ENCODE peak calls at places on chromosomes 13 and 19, in four cellular contexts. One of them, this sample, is unnamed.
A peak's percentile ranks its signal among the peaks of the same experiment; 100 is the strongest.

GRCh38 chr19:39448271-39448670 is 2.9 kb downstream of the SUPT5H start:
- DNase-seq in neuronal stem cell: no peak
- DNase-seq in aorta: no peak
- DNase-seq in body of pancreas: no peak
- DNase-seq in this sample: peak; percentile 68

GRCh38 chr13:22278336-22278929 is 607.6 kb downstream of the FGF9 start:
- DNase-seq in neuronal stem cell: peak; percentile 8
- DNase-seq in aorta: no peak
- DNase-seq in body of pancreas: peak; percentile 77
- DNase-seq in this sample: no peak

GRCh38 chr13:43167058-43167457 is 143.7 kb downstream of the DNAJC15 start:
- DNase-seq in neuronal stem cell: no peak
- DNase-seq in aorta: no peak
- DNase-seq in body of pancreas: no peak
- DNase-seq in this sample: no peak

GRCh38 chr13:64446372-64446771 is 2783.8 kb downstream of the PCDH9 start:
- DNase-seq in neuronal stem cell: no peak
- DNase-seq in aorta: no peak
- DNase-seq in body of pancreas: no peak
- DNase-seq in this sample: no peak

GRCh38 chr13:102846261-102847015 is 606 bp downstream of the ERCC5 start:
- DNase-seq in neuronal stem cell: no peak
- DNase-seq in aorta: peak; percentile 77
- DNase-seq in body of pancreas: peak; percentile 42
- DNase-seq in this sample: peak; percentile 22

GRCh38 chr13:37534181-37534580 is 64.4 kb downstream of the POSTN start:
- DNase-seq in neuronal stem cell: no peak
- DNase-seq in aorta: no peak
- DNase-seq in body of pancreas: no peak
- DNase-seq in this sample: peak; percentile 72

GRCh38 chr13:100721885-100722512 is 47.4 kb upstream of the TMTC4 start:
- DNase-seq in neuronal stem cell: peak; percentile 51
- DNase-seq in aorta: no peak
- DNase-seq in body of pancreas: peak; percentile 68
- DNase-seq in this sample: no peak

GRCh38 chr13:50026788-50027473 is 11.7 kb downstream of the KCNRG start:
- DNase-seq in neuronal stem cell: no peak
- DNase-seq in aorta: no peak
- DNase-seq in body of pancreas: no peak
- DNase-seq in this sample: no peak

GRCh38 chr13:71242191-71242590 is 624.8 kb downstream of the DACH1 start:
- DNase-seq in neuronal stem cell: peak; percentile 48
- DNase-seq in aorta: no peak
- DNase-seq in body of pancreas: no peak
- DNase-seq in this sample: no peak

GRCh38 chr19:39916236-39916635 is 18.2 kb downstream of the FCGBP start:
- DNase-seq in neuronal stem cell: no peak
- DNase-seq in aorta: no peak
- DNase-seq in body of pancreas: no peak
- DNase-seq in this sample: peak; percentile 71

GRCh38 chr19:19139876-19140229 is 1.6 kb upstream of the TMEM161A start:
- DNase-seq in neuronal stem cell: no peak
- DNase-seq in aorta: no peak
- DNase-seq in body of pancreas: no peak
- DNase-seq in this sample: no peak

GRCh38 chr13:107866007-107866665 is 349.2 kb downstream of the LIG4 start:
- DNase-seq in neuronal stem cell: peak; percentile 43
- DNase-seq in aorta: no peak
- DNase-seq in body of pancreas: peak; percentile 21
- DNase-seq in this sample: peak; percentile 93

GRCh38 chr13:80336335-80336734 is 4.6 kb downstream of the SPRY2 start:
- DNase-seq in neuronal stem cell: no peak
- DNase-seq in aorta: no peak
- DNase-seq in body of pancreas: no peak
- DNase-seq in this sample: peak; percentile 79

GRCh38 chr13:81283062-81283461 is 942.1 kb upstream of the SPRY2 start:
- DNase-seq in neuronal stem cell: no peak
- DNase-seq in aorta: no peak
- DNase-seq in body of pancreas: no peak
- DNase-seq in this sample: no peak

GRCh38 chr19:58538257-58539168 is 5.4 kb upstream of the TRIM28 start:
- DNase-seq in neuronal stem cell: peak; percentile 71
- DNase-seq in aorta: no peak
- DNase-seq in body of pancreas: peak; percentile 16
- DNase-seq in this sample: peak; percentile 21

GRCh38 chr19:58409010-58409790 is 751 bp downstream of the ZNF584 start:
- DNase-seq in neuronal stem cell: no peak
- DNase-seq in aorta: no peak
- DNase-seq in body of pancreas: peak; percentile 18
- DNase-seq in this sample: peak; percentile 87

GRCh38 chr19:13069415-13070369 is 33.0 kb downstream of the LYL1 start:
- DNase-seq in neuronal stem cell: no peak
- DNase-seq in aorta: no peak
- DNase-seq in body of pancreas: no peak
- DNase-seq in this sample: no peak
- H3K4me1 ChIP-seq in neuronal stem cell: peaks cover 3% of the 10 kb centered on the region
- H3K4me1 ChIP-seq in aorta: no peaks in the 10 kb centered on the region
- H3K4me1 ChIP-seq in body of pancreas: peaks cover 33% of the 10 kb centered on the region
- H3K4me1 ChIP-seq in this sample: no peaks in the 10 kb centered on the region

GRCh38 chr13:111263566-111263965 is 56.9 kb upstream of the TEX29 start:
- DNase-seq in neuronal stem cell: no peak
- DNase-seq in aorta: no peak
- DNase-seq in body of pancreas: no peak
- DNase-seq in this sample: no peak
- H3K4me1 ChIP-seq in neuronal stem cell: peaks cover 4% of the 10 kb centered on the region
- H3K4me1 ChIP-seq in aorta: no peaks in the 10 kb centered on the region
- H3K4me1 ChIP-seq in body of pancreas: no peaks in the 10 kb centered on the region
- H3K4me1 ChIP-seq in this sample: no peaks in the 10 kb centered on the region

GRCh38 chr13:99321709-99322108 is 14.5 kb upstream of the GPR183 start:
- DNase-seq in neuronal stem cell: no peak
- DNase-seq in aorta: no peak
- DNase-seq in body of pancreas: no peak
- DNase-seq in this sample: no peak
- H3K4me1 ChIP-seq in neuronal stem cell: no peaks in the 10 kb centered on the region
- H3K4me1 ChIP-seq in aorta: peaks cover 3% of the 10 kb centered on the region
- H3K4me1 ChIP-seq in body of pancreas: peaks cover 12% of the 10 kb centered on the region
- H3K4me1 ChIP-seq in this sample: peaks cover 43% of the 10 kb centered on the region

GRCh38 chr19:14560776-14561108 is 11.1 kb downstream of the NDUFB7 start:
- DNase-seq in neuronal stem cell: no peak
- DNase-seq in aorta: no peak
- DNase-seq in body of pancreas: no peak
- DNase-seq in this sample: peak; percentile 30

GRCh38 chr19:14561249-14561648 is 10.6 kb downstream of the NDUFB7 start:
- DNase-seq in neuronal stem cell: no peak
- DNase-seq in aorta: no peak
- DNase-seq in body of pancreas: no peak
- DNase-seq in this sample: no peak

GRCh38 chr19:14561832-14562351 is 10.0 kb downstream of the NDUFB7 start:
- DNase-seq in neuronal stem cell: no peak
- DNase-seq in aorta: peak; percentile 84
- DNase-seq in body of pancreas: peak; percentile 33
- DNase-seq in this sample: peak; percentile 95

GRCh38 chr19:14558370-14559066 is 13.3 kb downstream of the NDUFB7 start:
- DNase-seq in neuronal stem cell: no peak
- DNase-seq in aorta: no peak
- DNase-seq in body of pancreas: no peak
- DNase-seq in this sample: peak; percentile 54

GRCh38 chr19:14559916-14560775 is 11.7 kb downstream of the NDUFB7 start:
- DNase-seq in neuronal stem cell: no peak
- DNase-seq in aorta: no peak
- DNase-seq in body of pancreas: no peak
- DNase-seq in this sample: peak; percentile 64
- H3K4me1 ChIP-seq in neuronal stem cell: peaks cover 11% of the 10 kb centered on the region
- H3K4me1 ChIP-seq in aorta: no peaks in the 10 kb centered on the region
- H3K4me1 ChIP-seq in body of pancreas: peaks cover 23% of the 10 kb centered on the region
- H3K4me1 ChIP-seq in this sample: peaks cover 37% of the 10 kb centered on the region

GRCh38 chr19:1384478-1385110 is 887 bp downstream of the NDUFS7 start:
- DNase-seq in neuronal stem cell: no peak
- DNase-seq in aorta: no peak
- DNase-seq in body of pancreas: no peak
- DNase-seq in this sample: no peak
- H3K4me1 ChIP-seq in neuronal stem cell: peaks cover 14% of the 10 kb centered on the region
- H3K4me1 ChIP-seq in aorta: no peaks in the 10 kb centered on the region
- H3K4me1 ChIP-seq in body of pancreas: peaks cover 35% of the 10 kb centered on the region
- H3K4me1 ChIP-seq in this sample: peaks cover 9% of the 10 kb centered on the region

GRCh38 chr19:3135961-3136683 is at the start of gene GNA15:
- DNase-seq in neuronal stem cell: no peak
- DNase-seq in aorta: no peak
- DNase-seq in body of pancreas: no peak
- DNase-seq in this sample: no peak

GRCh38 chr19:3138268-3138667 is 2.4 kb downstream of the GNA15 start:
- DNase-seq in neuronal stem cell: no peak
- DNase-seq in aorta: no peak
- DNase-seq in body of pancreas: no peak
- DNase-seq in this sample: no peak

GRCh38 chr19:3133793-3134116 is 2.1 kb upstream of the GNA15 start:
- DNase-seq in neuronal stem cell: no peak
- DNase-seq in aorta: no peak
- DNase-seq in body of pancreas: no peak
- DNase-seq in this sample: no peak

GRCh38 chr19:3137139-3137538 is 1.3 kb downstream of the GNA15 start:
- DNase-seq in neuronal stem cell: no peak
- DNase-seq in aorta: no peak
- DNase-seq in body of pancreas: no peak
- DNase-seq in this sample: peak; percentile 73

GRCh38 chr19:3136684-3137055 is 837 bp downstream of the GNA15 start:
- DNase-seq in neuronal stem cell: no peak
- DNase-seq in aorta: no peak
- DNase-seq in body of pancreas: no peak
- DNase-seq in this sample: no peak
- H3K4me1 ChIP-seq in neuronal stem cell: no peaks in the 10 kb centered on the region
- H3K4me1 ChIP-seq in aorta: no peaks in the 10 kb centered on the region
- H3K4me1 ChIP-seq in body of pancreas: no peaks in the 10 kb centered on the region
- H3K4me1 ChIP-seq in this sample: peaks cover 17% of the 10 kb centered on the region

GRCh38 chr13:25690582-25690981 is 318.8 kb downstream of the ATP8A2 start:
- DNase-seq in neuronal stem cell: no peak
- DNase-seq in aorta: no peak
- DNase-seq in body of pancreas: no peak
- DNase-seq in this sample: no peak
- H3K4me1 ChIP-seq in neuronal stem cell: peaks cover 8% of the 10 kb centered on the region
- H3K4me1 ChIP-seq in aorta: no peaks in the 10 kb centered on the region
- H3K4me1 ChIP-seq in body of pancreas: no peaks in the 10 kb centered on the region
- H3K4me1 ChIP-seq in this sample: no peaks in the 10 kb centered on the region

This sample was measured in osteoblast.